ENCODE peak calls at places on chromosomes 6 and 20, in five cellular contexts. X, A, E, T and Z are unnamed samples.
A peak's percentile ranks its signal among the peaks of the same experiment; 100 is the strongest.

GRCh38 chr20:58634818-58635665 is 16.0 kb upstream of the STX16 start:
- DNase-seq in X (peak; percentile 28), A (no peak), E (no peak), T (no peak), Z (no peak)

GRCh38 chr6:51514396-51515051 is 572.9 kb downstream of the PKHD1 start:
- DNase-seq in X (peak; percentile 17), A (no peak), E (no peak), T (no peak), Z (peak; percentile 74)

GRCh38 chr6:169188051-169188863 is 65.4 kb downstream of the THBS2 start:
- DNase-seq in X (no peak), A (peak; percentile 42), E (no peak), T (peak; percentile 88), Z (peak; percentile 77)

GRCh38 chr6:28488916-28489365 is 26.7 kb downstream of the GPX6 start:
- DNase-seq in X (peak; percentile 71), A (peak; percentile 75), E (no peak), T (peak; percentile 72), Z (no peak)

GRCh38 chr6:52399511-52400315 is 20.4 kb upstream of the EFHC1 start:
- DNase-seq in X (peak; percentile 77), A (peak; percentile 68), E (no peak), T (peak; percentile 49), Z (no peak)

GRCh38 chr6:137341721-137342195 is 122.6 kb upstream of the IFNGR1 start:
- DNase-seq in X (no peak), A (no peak), E (peak; percentile 91), T (no peak), Z (no peak)

GRCh38 chr6:170347091-170347490 is 40.5 kb downstream of the FAM120B start:
- DNase-seq in X (no peak), A (no peak), E (no peak), T (no peak), Z (peak; percentile 4)

GRCh38 chr20:29873946-29874345 is 1383.5 kb upstream of the DEFB115 start:
- DNase-seq in X (peak; percentile 79), A (peak; percentile 33), E (peak; percentile 63), T (peak; percentile 9), Z (no peak)

GRCh38 chr20:58228103-58228483 is 360 bp downstream of the ANKRD60 start:
- DNase-seq in X (no peak), A (no peak), E (no peak), T (no peak), Z (no peak)

GRCh38 chr6:31836676-31837611 is 9.4 kb downstream of the HSPA1B start:
- DNase-seq in X (peak; percentile 49), A (peak; percentile 68), E (no peak), T (no peak), Z (no peak)

GRCh38 chr6:17336425-17336824 is 55.3 kb downstream of the RBM24 start:
- DNase-seq in X (peak; percentile 6), A (peak; percentile 59), E (no peak), T (no peak), Z (no peak)

GRCh38 chr6:17341117-17341805 is 52.1 kb upstream of the CAP2 start:
- DNase-seq in X (no peak), A (no peak), E (no peak), T (no peak), Z (no peak)

GRCh38 chr6:17341891-17342290 is 51.5 kb upstream of the CAP2 start:
- DNase-seq in X (no peak), A (no peak), E (no peak), T (no peak), Z (no peak)

GRCh38 chr6:17343215-17343614 is 50.2 kb upstream of the CAP2 start:
- DNase-seq in X (no peak), A (no peak), E (no peak), T (no peak), Z (no peak)

DNA sequence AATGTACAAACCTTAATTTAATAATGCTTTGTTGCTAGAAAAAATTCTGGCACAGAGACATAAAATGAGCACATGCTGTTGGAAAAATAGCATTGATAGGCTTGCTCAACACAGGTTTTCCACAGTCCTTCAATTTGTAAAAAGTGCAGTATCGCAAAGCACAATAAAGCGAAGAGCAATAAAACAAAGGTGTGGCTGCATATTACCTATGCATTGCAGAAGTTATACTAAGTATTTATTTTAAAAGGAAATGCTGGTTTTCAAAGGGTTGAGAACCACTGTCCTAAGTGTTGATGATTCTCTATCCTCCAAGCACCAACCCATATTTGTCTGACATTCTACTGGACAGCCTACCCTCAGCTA is 54.1 kb upstream of the CAP2 start:
- DNase-seq in X (no peak), A (no peak), E (no peak), T (no peak), Z (no peak)
- H3K36me3 ChIP-seq in X (no peaks in the 10 kb centered on the region), A (no peaks in the 10 kb centered on the region), E (no peaks in the 10 kb centered on the region), T (no peaks in the 10 kb centered on the region), Z (no peaks in the 10 kb centered on the region)

GRCh38 chr20:62949887-62950286 is 2.6 kb upstream of the SLC17A9 start:
- DNase-seq in X (no peak), A (no peak), E (no peak), T (no peak), Z (no peak)
- H3K36me3 ChIP-seq in X (no peaks in the 10 kb centered on the region), A (peaks cover 61% of the 10 kb centered on the region), E (peaks cover 4% of the 10 kb centered on the region), T (peaks cover 39% of the 10 kb centered on the region), Z (peaks cover 6% of the 10 kb centered on the region)

GRCh38 chr6:7296602-7297001 is 16.4 kb downstream of the SSR1 start:
- DNase-seq in X (no peak), A (no peak), E (no peak), T (no peak), Z (no peak)
- H3K36me3 ChIP-seq in X (no peaks in the 10 kb centered on the region), A (peaks cover 95% of the 10 kb centered on the region), E (peaks cover 26% of the 10 kb centered on the region), T (peaks cover 61% of the 10 kb centered on the region), Z (peaks cover 1% of the 10 kb centered on the region)

DNA sequence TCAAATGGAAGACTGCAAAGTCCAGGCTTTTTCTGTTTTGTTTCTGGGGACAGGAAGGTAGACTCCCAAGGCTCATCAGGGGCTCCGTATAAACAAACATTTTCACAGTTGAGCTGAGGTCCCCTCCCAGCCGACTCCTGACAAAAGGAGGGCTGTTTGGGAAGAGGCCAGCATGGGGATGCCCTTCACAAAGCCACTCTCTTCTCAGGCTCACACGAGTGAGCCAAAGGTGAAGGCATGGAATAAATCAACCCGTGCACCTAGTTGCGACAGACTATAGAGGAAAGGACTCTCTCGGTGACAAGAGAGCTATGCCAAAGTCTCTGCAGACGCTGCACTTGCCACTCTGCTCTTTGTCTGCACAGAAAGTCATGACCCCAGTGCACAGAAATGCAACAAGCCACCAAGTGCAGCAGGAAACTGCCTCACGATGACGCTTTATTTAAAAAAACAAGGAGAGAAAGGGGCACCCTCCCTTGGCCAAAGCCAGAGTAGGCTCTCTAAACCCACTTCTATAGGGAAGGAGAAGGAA is 21.1 kb downstream of the JAG1 start:
- DNase-seq in X (no peak), A (peak; percentile 75), E (no peak), T (no peak), Z (no peak)
- H3K36me3 ChIP-seq in X (no peaks in the 10 kb centered on the region), A (peaks cover 80% of the 10 kb centered on the region), E (peaks cover 12% of the 10 kb centered on the region), T (peaks cover 66% of the 10 kb centered on the region), Z (peaks cover 4% of the 10 kb centered on the region)

GRCh38 chr20:44199877-44200276 is 10.7 kb downstream of the OSER1 start:
- DNase-seq in X (no peak), A (no peak), E (no peak), T (no peak), Z (no peak)
- H3K36me3 ChIP-seq in X (no peaks in the 10 kb centered on the region), A (peaks cover 79% of the 10 kb centered on the region), E (peaks cover 17% of the 10 kb centered on the region), T (peaks cover 34% of the 10 kb centered on the region), Z (no peaks in the 10 kb centered on the region)

DNA sequence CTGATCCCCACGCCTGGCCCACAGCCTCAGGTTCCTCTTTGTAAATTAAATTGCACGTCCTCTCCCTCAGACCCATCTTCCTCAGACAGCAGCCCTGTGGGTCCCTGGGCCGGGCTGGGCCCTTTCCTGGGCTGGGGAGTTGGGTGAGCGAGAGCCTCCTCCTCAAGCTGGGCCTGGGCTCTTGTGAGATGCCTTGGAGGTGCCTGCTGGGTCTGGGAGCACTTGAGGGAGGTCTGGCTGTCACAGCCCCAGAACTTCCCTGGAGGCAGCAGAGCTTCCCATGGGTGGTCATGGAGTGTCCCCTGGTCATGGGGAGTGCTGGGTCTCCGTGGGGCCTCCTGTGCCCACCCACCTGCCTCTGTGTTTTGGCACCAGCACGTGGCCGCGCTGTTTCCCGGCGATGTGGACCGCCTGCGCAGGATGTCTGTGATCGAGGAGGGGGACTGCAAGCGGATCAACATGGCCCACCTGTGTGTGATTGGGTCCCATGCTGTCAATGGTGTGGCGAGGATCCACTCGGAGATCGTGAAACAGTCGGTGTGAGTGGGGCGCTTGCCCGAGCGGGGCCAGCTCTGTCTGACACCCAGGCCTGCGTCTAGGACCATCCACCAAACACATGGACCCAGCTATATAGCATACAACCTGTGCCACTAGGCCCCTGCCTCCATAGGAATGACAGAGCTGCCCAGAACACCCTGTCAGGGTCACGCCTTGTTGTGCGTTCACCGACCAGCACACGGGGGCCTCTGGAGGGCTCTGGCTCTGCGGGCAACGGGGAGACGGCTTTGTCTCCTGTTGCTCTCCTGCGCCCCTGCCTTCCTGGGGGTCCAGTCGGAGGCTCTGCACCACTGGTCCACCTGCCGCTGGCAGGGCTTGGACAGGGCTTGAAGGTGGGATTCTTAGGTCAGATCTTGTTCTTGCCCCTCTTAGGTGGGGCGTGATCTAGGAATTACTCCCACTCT is 33.0 kb downstream of the PYGB start:
- DNase-seq in X (no peak), A (no peak), E (peak; percentile 37), T (no peak), Z (no peak)
- H3K36me3 ChIP-seq in X (no peaks in the 10 kb centered on the region), A (peaks cover 99% of the 10 kb centered on the region), E (no peaks in the 10 kb centered on the region), T (peaks cover 96% of the 10 kb centered on the region), Z (peaks cover 4% of the 10 kb centered on the region)